ENCODE peak calls at places on chromosomes 6 and 20, in five cellular contexts. L, D, N, X and T are unnamed samples.
A peak's percentile ranks its signal among the peaks of the same experiment; 100 is the strongest.

GRCh38 chr20:35327074-35327976 is 35.1 kb upstream of the FAM83C start:
- DNase-seq in L (no peak), D (no peak), N (no peak), X (peak; percentile 58), T (no peak)

GRCh38 chr6:5139828-5140771 is 55.0 kb downstream of the PPP1R3G start:
- DNase-seq in L (no peak), D (no peak), N (no peak), X (no peak), T (no peak)

GRCh38 chr6:44262467-44263356 is 2.6 kb downstream of the NFKBIE start:
- DNase-seq in L (no peak), D (no peak), N (no peak), X (no peak), T (no peak)

GRCh38 chr6:142303191-142303564 is 1.4 kb downstream of the ADGRG6 start:
- DNase-seq in L (no peak), D (no peak), N (no peak), X (no peak), T (no peak)

GRCh38 chr6:47195251-47195650 is 114.5 kb downstream of the TNFRSF21 start:
- DNase-seq in L (no peak), D (peak; percentile 45), N (no peak), X (no peak), T (no peak)

GRCh38 chr6:41073968-41074691 is 1.4 kb downstream of the NFYA start:
- DNase-seq in L (no peak), D (no peak), N (no peak), X (peak; percentile 16), T (no peak)

GRCh38 chr6:89008763-89009374 is 45.5 kb upstream of the RNGTT start:
- DNase-seq in L (no peak), D (no peak), N (no peak), X (no peak), T (no peak)

GRCh38 chr6:38720295-38720694 is 5.2 kb downstream of the DNAH8 start:
- DNase-seq in L (no peak), D (no peak), N (no peak), X (no peak), T (no peak)

GRCh38 chr6:54103485-54103884 is 7.8 kb upstream of the MLIP start:
- DNase-seq in L (no peak), D (no peak), N (no peak), X (no peak), T (no peak)

GRCh38 chr20:18006684-18007083 is 37.9 kb downstream of the MGME1 start:
- DNase-seq in L (no peak), D (no peak), N (no peak), X (no peak), T (no peak)

GRCh38 chr6:124888581-124889371 is 73.5 kb upstream of the RNF217 start:
- DNase-seq in L (no peak), D (no peak), N (no peak), X (no peak), T (no peak)

GRCh38 chr6:142935553-142936517 is 9.1 kb downstream of the HIVEP2 start:
- DNase-seq in L (no peak), D (no peak), N (no peak), X (no peak), T (no peak)

GRCh38 chr20:63574156-63574828 is at the start of gene HELZ2:
- DNase-seq in L (peak; percentile 65), D (peak; percentile 84), N (peak; percentile 97), X (peak; percentile 81), T (peak; percentile 63)

GRCh38 chr20:38126146-38126912 is 38.7 kb downstream of the TGM2 start:
- DNase-seq in L (no peak), D (peak; percentile 74), N (no peak), X (no peak), T (no peak)
- H3K27ac ChIP-seq in L (peak overlapping the region; percentile 25), D (peak overlapping the region; percentile 4), N (peak overlapping the region; percentile 84), X (peak overlapping the region; percentile 22), T (no peak overlapping the region)

DNA sequence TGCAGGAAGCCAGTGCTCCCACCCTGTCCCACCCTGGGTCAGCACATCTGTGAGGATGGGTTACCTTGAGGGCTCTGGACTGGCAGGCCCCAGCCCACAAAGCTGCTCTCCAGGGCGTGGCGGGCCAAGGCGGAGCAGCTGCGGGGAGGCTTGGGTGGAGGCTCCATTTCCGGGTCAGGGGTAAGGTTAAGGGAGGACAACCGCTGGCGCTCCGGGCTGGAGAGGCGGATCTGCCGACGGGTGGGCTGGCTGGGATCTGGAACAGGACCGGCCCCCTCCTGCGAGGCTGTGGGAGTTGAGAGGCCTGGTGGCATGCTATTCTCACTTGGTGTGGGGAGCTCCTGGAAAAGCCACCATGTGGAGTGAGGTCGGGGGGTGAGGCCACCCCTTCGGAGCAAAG is 5.5 kb downstream of the SMPD2 start:
- DNase-seq in L (no peak), D (no peak), N (no peak), X (no peak), T (no peak)
- H3K36me3 ChIP-seq in L (no peaks in the 10 kb centered on the region), D (no peaks in the 10 kb centered on the region), N (peaks cover 40% of the 10 kb centered on the region), X (peaks cover 10% of the 10 kb centered on the region), T (peaks cover 83% of the 10 kb centered on the region)

GRCh38 chr6:23874985-23875384 is 251.0 kb upstream of the NRSN1 start:
- DNase-seq in L (no peak), D (no peak), N (no peak), X (no peak), T (no peak)

GRCh38 chr6:23873161-23873560 is 252.9 kb upstream of the NRSN1 start:
- DNase-seq in L (no peak), D (no peak), N (no peak), X (no peak), T (no peak)
- TF ChIP-seq POLR2A in L (no peak), D (no peak), N (no peak), X (no peak), T (no peak)

GRCh38 chr6:3297909-3298308 is 39.2 kb downstream of the PSMG4 start:
- DNase-seq in L (no peak), D (no peak), N (no peak), X (no peak), T (no peak)

GRCh38 chr6:3296113-3296512 is 37.4 kb downstream of the PSMG4 start:
- DNase-seq in L (no peak), D (no peak), N (no peak), X (no peak), T (no peak)

GRCh38 chr6:3294396-3294795 is 35.6 kb downstream of the PSMG4 start:
- DNase-seq in L (no peak), D (no peak), N (no peak), X (no peak), T (no peak)

GRCh38 chr6:3294921-3295871 is 36.4 kb downstream of the PSMG4 start:
- DNase-seq in L (no peak), D (no peak), N (no peak), X (no peak), T (peak; percentile 1)

GRCh38 chr6:3296537-3297453 is 38.0 kb downstream of the PSMG4 start:
- DNase-seq in L (no peak), D (no peak), N (no peak), X (no peak), T (no peak)
- H3K27ac ChIP-seq in L (no peak overlapping the region), D (no peak overlapping the region), N (no peak overlapping the region), X (no peak overlapping the region), T (no peak overlapping the region)

GRCh38 chr20:48658505-48658904 is 169.3 kb downstream of the PREX1 start:
- DNase-seq in L (no peak), D (no peak), N (no peak), X (no peak), T (no peak)

GRCh38 chr20:48656661-48657211 is 171.1 kb downstream of the PREX1 start:
- DNase-seq in L (no peak), D (no peak), N (no peak), X (no peak), T (no peak)

GRCh38 chr20:48658198-48658476 is 169.7 kb downstream of the PREX1 start:
- DNase-seq in L (no peak), D (no peak), N (no peak), X (no peak), T (no peak)

GRCh38 chr20:48657426-48658197 is 170.2 kb downstream of the PREX1 start:
- DNase-seq in L (peak; percentile 63), D (peak; percentile 71), N (no peak), X (peak; percentile 78), T (peak; percentile 44)

DNA sequence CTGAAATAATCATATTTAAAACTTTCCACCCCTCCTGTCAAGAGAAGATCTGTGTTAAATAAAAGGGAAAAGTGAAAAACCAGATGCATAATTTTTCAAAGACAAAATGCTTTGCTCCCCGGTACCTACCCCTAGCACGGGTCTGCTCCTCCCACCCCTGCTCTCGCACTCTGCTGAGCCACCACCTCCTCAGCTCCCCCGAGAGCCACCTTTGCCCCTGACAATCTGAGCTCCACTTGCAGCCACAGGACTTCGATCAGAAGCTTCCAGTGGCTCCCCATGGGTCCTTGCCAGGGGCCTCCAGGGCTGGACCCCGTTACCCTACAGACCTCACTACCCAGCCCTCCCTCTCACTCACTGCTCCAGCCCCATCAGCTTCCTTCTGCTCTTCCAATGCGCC is 171.7 kb downstream of the PREX1 start:
- DNase-seq in L (no peak), D (no peak), N (no peak), X (no peak), T (no peak)
- H3K36me3 ChIP-seq in L (peaks cover under 1% of the 10 kb centered on the region), D (no peaks in the 10 kb centered on the region), N (peaks cover 77% of the 10 kb centered on the region), X (peaks cover 50% of the 10 kb centered on the region), T (peaks cover 20% of the 10 kb centered on the region)

GRCh38 chr6:56815436-56815835 is 139.5 kb upstream of the BEND6 start:
- DNase-seq in L (no peak), D (no peak), N (no peak), X (no peak), T (no peak)

GRCh38 chr6:56819604-56820003 is 135.3 kb upstream of the BEND6 start:
- DNase-seq in L (no peak), D (no peak), N (no peak), X (no peak), T (no peak)

GRCh38 chr6:56816393-56816792 is 138.5 kb upstream of the BEND6 start:
- DNase-seq in L (no peak), D (no peak), N (no peak), X (no peak), T (no peak)

GRCh38 chr6:56821005-56821432 is 133.9 kb upstream of the BEND6 start:
- DNase-seq in L (no peak), D (no peak), N (no peak), X (no peak), T (no peak)

GRCh38 chr6:56820060-56820459 is 134.8 kb upstream of the BEND6 start:
- DNase-seq in L (no peak), D (no peak), N (no peak), X (no peak), T (no peak)
- TF ChIP-seq POLR2A in L (no peak), D (no peak), N (no peak), X (no peak), T (no peak)

GRCh38 chr20:44355503-44356352 is at the start of gene HNF4A:
- DNase-seq in L (no peak), D (no peak), N (no peak), X (no peak), T (no peak)
- H3K27ac ChIP-seq in L (no peak within 1 kb of the TSS), D (no peak within 1 kb of the TSS), N (no peak within 1 kb of the TSS), X (no peak within 1 kb of the TSS), T (no peak within 1 kb of the TSS)